ENCODE peak calls at places on chromosomes 11 and 22, in ten cellular contexts. D is body of pancreas; A is HCT116; J is kidney; V is IMR-90; X is heart right ventricle; R is colonic mucosa; N is coronary artery; Y is CD8-positive, alpha-beta memory T cell; H is fibroblast of lung. E is an unnamed sample.

GRCh38 chr11:11735586-11735985 is 106.2 kb upstream of the USP47 start:
- DNase-seq in D (no peak), A (no peak), J (no peak), V (no peak), X (no peak), R (no peak), N (no peak), Y (no peak), H (no peak), E (no peak)

GRCh38 chr11:75468534-75469340 is 35.7 kb upstream of the KLHL35 start:
- DNase-seq in D (peak), A (no peak), J (peak), V (peak), X (peak), R (no peak), N (no peak), Y (no peak), H (peak), E (peak)

GRCh38 chr11:124784051-124784450 is 16.2 kb downstream of the MSANTD2 start:
- DNase-seq in D (no peak), A (no peak), J (no peak), V (no peak), X (no peak), R (no peak), N (no peak), Y (no peak), H (no peak), E (no peak)

GRCh38 chr22:48898524-48899377 is 928.9 kb downstream of the BRD1 start:
- DNase-seq in D (no peak), A (no peak), J (no peak), V (no peak), X (no peak), R (peak), N (peak), Y (no peak), H (no peak), E (peak)

GRCh38 chr11:96388891-96389603 is 665 bp downstream of the CCDC82 start:
- DNase-seq in D (no peak), A (peak), J (no peak), V (no peak), X (no peak), R (no peak), N (no peak), Y (no peak), H (peak), E (no peak)

GRCh38 chr11:75582935-75583709 is 21.1 kb downstream of the SERPINH1 start:
- DNase-seq in D (peak), A (no peak), J (peak), V (peak), X (peak), R (peak), N (peak), Y (peak), H (peak), E (peak)

GRCh38 chr11:44496391-44496790 is 69.1 kb upstream of the CD82 start:
- DNase-seq in D (no peak), A (no peak), J (no peak), V (no peak), X (no peak), R (no peak), N (no peak), Y (no peak), H (no peak), E (no peak)

GRCh38 chr22:48644108-48644507 is 1183.6 kb downstream of the BRD1 start:
- DNase-seq in D (no peak), A (no peak), J (no peak), V (no peak), X (no peak), R (no peak), N (no peak), Y (no peak), H (peak), E (no peak)

GRCh38 chr11:115869780-115870431 is 365.7 kb upstream of the CADM1 start:
- DNase-seq in D (no peak), A (no peak), J (no peak), V (peak), X (no peak), R (no peak), N (no peak), Y (no peak), H (peak), E (no peak)

GRCh38 chr11:65549088-65549487 is 9.1 kb downstream of the LTBP3 start:
- DNase-seq in D (no peak), A (no peak), J (no peak), V (no peak), X (no peak), R (no peak), N (no peak), Y (no peak), H (no peak), E (no peak)

GRCh38 chr22:44019846-44020245 is 4.3 kb upstream of the PARVB start:
- DNase-seq in D (no peak), A (no peak), J (no peak), V (no peak), X (peak), R (no peak), N (no peak), Y (no peak), H (no peak), E (no peak)

GRCh38 chr11:109512680-109513079 is 90.7 kb downstream of the C11orf87 start:
- DNase-seq in D (no peak), A (no peak), J (no peak), V (no peak), X (no peak), R (no peak), N (no peak), Y (no peak), H (no peak), E (no peak)

GRCh38 chr11:108958446-108959123 is 293.7 kb downstream of the DDX10 start:
- DNase-seq in D (no peak), A (no peak), J (no peak), V (peak), X (no peak), R (no peak), N (no peak), Y (no peak), H (peak), E (no peak)

GRCh38 chr11:106585061-106585460 is 433.2 kb downstream of the GUCY1A2 start:
- DNase-seq in D (no peak), A (no peak), J (no peak), V (peak), X (no peak), R (no peak), N (no peak), Y (no peak), H (peak), E (no peak)

GRCh38 chr22:43014062-43014875 is 680 bp downstream of the PACSIN2 start:
- DNase-seq in D (peak), A (no peak), J (peak), V (no peak), X (peak), R (peak), N (no peak), Y (peak), H (peak), E (no peak)

GRCh38 chr11:34028407-34028804 is 23.1 kb upstream of the CAPRIN1 start:
- DNase-seq in D (peak), A (no peak), J (no peak), V (peak), X (peak), R (peak), N (no peak), Y (no peak), H (peak), E (no peak)

GRCh38 chr22:20291604-20292063 is 23.5 kb upstream of the RTN4R start:
- DNase-seq in D (no peak), A (no peak), J (no peak), V (no peak), X (no peak), R (no peak), N (no peak), Y (no peak), H (no peak), E (no peak)

GRCh38 chr22:20111045-20111688 is 4.7 kb upstream of the RANBP1 start:
- DNase-seq in D (no peak), A (peak), J (peak), V (peak), X (no peak), R (no peak), N (no peak), Y (no peak), H (no peak), E (no peak)

GRCh38 chr11:86228967-86229330 is 15.6 kb upstream of the EED start:
- DNase-seq in D (no peak), A (no peak), J (no peak), V (no peak), X (no peak), R (no peak), N (no peak), Y (no peak), H (no peak), E (no peak)

GRCh38 chr11:68651208-68651984 is 32.9 kb upstream of the GAL start:
- DNase-seq in D (no peak), A (no peak), J (peak), V (peak), X (no peak), R (no peak), N (peak), Y (no peak), H (peak), E (no peak)

GRCh38 chr11:36077368-36077767 is 133.5 kb downstream of the LDLRAD3 start:
- DNase-seq in D (no peak), A (no peak), J (no peak), V (no peak), X (no peak), R (no peak), N (no peak), Y (no peak), H (no peak), E (no peak)

GRCh38 chr11:32893947-32894827 is 1.6 kb downstream of the QSER1 start:
- DNase-seq in D (peak), A (peak), J (no peak), V (peak), X (no peak), R (peak), N (no peak), Y (no peak), H (peak), E (peak)

GRCh38 chr11:75946531-75947530 is 131.8 kb downstream of the UVRAG start:
- DNase-seq in D (no peak), A (peak), J (no peak), V (peak), X (peak), R (peak), N (no peak), Y (no peak), H (peak), E (no peak)

GRCh38 chr11:111476366-111476765 is 35.8 kb downstream of the BTG4 start:
- DNase-seq in D (no peak), A (no peak), J (no peak), V (peak), X (no peak), R (no peak), N (no peak), Y (no peak), H (peak), E (no peak)

GRCh38 chr11:113874920-113875413 is 405 bp downstream of the USP28 start:
- DNase-seq in D (no peak), A (no peak), J (no peak), V (peak), X (no peak), R (peak), N (no peak), Y (no peak), H (no peak), E (no peak)

GRCh38 chr11:89452780-89453179 is 38.4 kb downstream of the NOX4 start:
- DNase-seq in D (no peak), A (no peak), J (no peak), V (no peak), X (no peak), R (no peak), N (no peak), Y (no peak), H (peak), E (no peak)

GRCh38 chr11:23509023-23509422 is 648.7 kb upstream of the CCDC179 start:
- DNase-seq in D (no peak), A (no peak), J (no peak), V (peak), X (no peak), R (no peak), N (no peak), Y (no peak), H (peak), E (no peak)

GRCh38 chr11:120337133-120337895 is 1.1 kb downstream of the ARHGEF12 start:
- DNase-seq in D (peak), A (no peak), J (peak), V (no peak), X (peak), R (peak), N (peak), Y (no peak), H (peak), E (no peak)

GRCh38 chr11:130801287-130802146 is 114.8 kb downstream of the SNX19 start:
- DNase-seq in D (no peak), A (no peak), J (no peak), V (peak), X (no peak), R (no peak), N (no peak), Y (no peak), H (peak), E (no peak)

GRCh38 chr11:130827697-130828377 is 88.4 kb downstream of the SNX19 start:
- DNase-seq in D (peak), A (peak), J (peak), V (peak), X (peak), R (peak), N (peak), Y (no peak), H (peak), E (peak)

GRCh38 chr22:47586946-47587345 is 824.5 kb downstream of the TBC1D22A start:
- DNase-seq in D (no peak), A (no peak), J (no peak), V (no peak), X (no peak), R (no peak), N (no peak), Y (no peak), H (no peak), E (no peak)

GRCh38 chr22:27756212-27756660 is 45.3 kb downstream of the MN1 start:
- DNase-seq in D (no peak), A (no peak), J (no peak), V (no peak), X (no peak), R (no peak), N (no peak), Y (no peak), H (no peak), E (no peak)
- H3K27ac ChIP-seq in D (no peak), A (no peak), J (no peak), V (no peak), X (no peak), R (no peak), N (no peak), Y (no peak), H (no peak), E (no peak)

DNA sequence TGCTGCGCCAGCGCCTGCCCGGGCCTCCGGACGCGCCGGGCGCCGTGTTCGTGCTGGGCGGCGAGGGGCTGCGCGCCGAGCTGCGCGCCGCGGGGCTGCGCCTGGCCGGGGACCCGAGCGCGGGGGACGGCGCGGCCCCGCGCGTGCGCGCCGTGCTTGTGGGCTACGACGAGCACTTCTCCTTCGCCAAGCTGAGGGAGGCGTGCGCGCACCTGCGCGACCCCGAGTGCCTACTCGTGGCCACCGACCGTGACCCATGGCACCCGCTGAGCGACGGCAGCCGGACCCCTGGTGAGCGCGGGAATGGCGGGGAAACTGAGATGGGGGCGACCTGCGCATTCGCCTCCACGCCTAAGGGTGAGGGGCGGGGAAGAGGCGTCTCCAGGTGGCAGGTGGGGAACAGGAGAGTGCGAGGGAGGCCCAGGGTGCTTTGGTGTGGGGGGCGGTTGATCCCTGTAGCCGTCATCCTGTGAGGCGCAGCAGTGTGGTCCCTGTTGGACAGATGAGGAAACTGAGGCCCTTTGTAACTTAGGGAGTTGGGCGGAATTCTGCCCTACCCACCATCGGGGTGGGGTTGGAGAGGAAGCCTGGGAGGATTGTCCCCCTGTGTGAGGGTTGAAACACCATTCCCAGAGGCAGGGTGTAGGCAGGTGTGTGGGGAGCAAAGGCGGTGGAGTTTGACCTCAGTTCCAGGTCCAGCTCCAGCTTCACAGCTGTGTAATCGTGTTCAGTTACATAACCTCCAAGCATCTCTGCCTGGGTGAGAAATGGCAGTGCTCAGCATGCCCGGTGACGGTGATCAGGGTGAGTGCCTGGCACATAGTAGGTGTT is 758 bp downstream of the PDXP start:
- DNase-seq in D (peak), A (no peak), J (no peak), V (no peak), X (no peak), R (peak), N (peak), Y (no peak), H (no peak), E (no peak)
- H3K27ac ChIP-seq in D (peak), A (peak), J (peak), V (peak), X (peak), R (peak), N (no peak), Y (peak), H (peak), E (peak)

GRCh38 chr11:93530468-93530826 is 12.7 kb downstream of the SMCO4 start:
- DNase-seq in D (no peak), A (no peak), J (no peak), V (no peak), X (no peak), R (no peak), N (no peak), Y (no peak), H (no peak), E (no peak)
- H3K27ac ChIP-seq in D (no peak), A (no peak), J (no peak), V (no peak), X (peak), R (no peak), N (peak), Y (no peak), H (no peak), E (peak)

DNA sequence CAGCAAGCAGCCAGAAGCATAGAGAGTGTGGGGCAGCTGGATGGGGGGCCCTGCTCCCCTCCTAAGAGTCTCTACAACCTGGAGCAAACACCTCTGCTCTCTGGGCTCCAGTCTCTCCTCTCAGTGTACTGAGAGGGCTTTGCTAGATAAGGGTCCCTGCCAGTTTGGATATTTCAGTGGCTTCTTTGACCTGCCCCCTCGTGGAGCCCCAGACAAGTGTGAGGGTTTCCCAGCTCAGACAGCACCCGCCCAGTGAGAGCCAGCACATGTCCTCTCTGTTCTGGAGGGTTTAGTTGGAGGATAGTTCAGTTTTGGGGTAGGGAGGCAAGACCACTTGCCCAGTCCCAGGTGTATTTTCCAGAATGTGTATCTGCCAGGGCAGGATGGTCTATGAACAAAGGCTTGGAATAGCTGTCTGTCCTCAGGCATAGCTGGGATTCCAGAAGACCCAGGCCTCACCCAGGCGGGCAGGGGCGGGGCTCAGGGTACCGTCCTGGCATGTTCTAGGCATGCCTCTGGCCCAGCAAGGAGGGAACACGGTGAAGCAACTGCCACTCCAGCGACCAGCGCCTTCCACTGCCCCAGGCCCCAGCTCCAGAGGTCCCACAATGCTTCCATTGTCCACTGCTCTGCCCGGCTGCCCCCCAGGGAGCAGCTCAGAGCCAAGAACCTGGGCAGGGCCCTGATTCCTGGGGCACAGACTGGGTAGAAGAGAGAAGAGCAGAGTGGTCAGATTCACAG is 7.5 kb upstream of the MICALL1 start:
- DNase-seq in D (peak), A (no peak), J (no peak), V (no peak), X (no peak), R (no peak), N (no peak), Y (no peak), H (peak), E (no peak)
- H3K27ac ChIP-seq in D (peak), A (peak), J (no peak), V (no peak), X (no peak), R (no peak), N (no peak), Y (no peak), H (no peak), E (no peak)

DNA sequence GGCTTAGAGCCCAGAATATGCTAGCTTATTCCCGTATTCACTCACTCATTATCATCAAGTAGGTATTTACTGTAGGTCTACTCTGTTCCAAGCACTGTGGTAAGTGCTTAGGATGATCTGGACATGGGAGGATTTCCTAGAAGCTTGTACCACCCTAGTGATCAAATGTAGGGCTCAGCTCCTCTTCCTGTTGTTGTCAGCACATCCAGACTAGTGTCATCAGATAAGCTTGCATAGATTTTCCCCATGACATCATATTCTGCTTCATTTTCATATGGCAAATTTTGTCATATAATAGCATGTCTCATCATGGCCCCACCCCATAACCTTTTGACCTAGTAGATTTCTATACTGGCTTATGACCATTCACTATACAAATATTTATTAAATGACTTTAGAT is 19.3 kb upstream of the NUCB2 start:
- DNase-seq in D (no peak), A (no peak), J (no peak), V (peak), X (no peak), R (no peak), N (no peak), Y (no peak), H (peak), E (no peak)
- H3K27ac ChIP-seq in D (no peak), A (no peak), J (no peak), V (peak), X (no peak), R (no peak), N (no peak), Y (no peak), H (peak), E (no peak)

E was measured in right atrium auricular region.